ENCODE peak calls at places on chromosomes 11 and 22, in nine cellular contexts. Q is spleen, M is PC-3, Y is A549, V is pancreas, H is heart left ventricle, W is neuronal stem cell, O is A673, Z is small intestine. F is an unnamed sample.

GRCh38 chr11:107859459-107860239 is 1.1 kb upstream of the SLC35F2 start:
- DNase-seq in Q (peak; percentile 87), M (peak; percentile 84), Y (peak; percentile 36), V (peak; percentile 9), H (no peak), W (no peak), O (peak; percentile 67), Z (peak; percentile 51), F (no peak)

GRCh38 chr11:105168457-105168856 is 28.9 kb upstream of the CARD18 start:
- DNase-seq in Q (no peak), M (peak; percentile 76), Y (no peak), V (no peak), H (no peak), W (no peak), O (no peak), Z (no peak), F (no peak)

GRCh38 chr11:65384301-65384889 is 1.9 kb upstream of the SLC25A45 start:
- DNase-seq in Q (no peak), M (peak; percentile 78), Y (no peak), V (no peak), H (no peak), W (no peak), O (peak; percentile 56), Z (no peak), F (peak; percentile 10)

GRCh38 chr11:128497057-128497957 is 90.1 kb downstream of the ETS1 start:
- DNase-seq in Q (no peak), M (peak; percentile 97), Y (peak; percentile 86), V (peak; percentile 30), H (no peak), W (no peak), O (peak; percentile 63), Z (no peak), F (no peak)

GRCh38 chr11:4916581-4916980 is 2.6 kb downstream of the OR51G2 start:
- DNase-seq in Q (no peak), M (no peak), Y (no peak), V (no peak), H (no peak), W (no peak), O (no peak), Z (no peak), F (no peak)

GRCh38 chr22:34429314-34429713 is 509.0 kb upstream of the LARGE1 start:
- DNase-seq in Q (no peak), M (peak; percentile 3), Y (no peak), V (no peak), H (no peak), W (no peak), O (no peak), Z (no peak), F (no peak)

GRCh38 chr11:7004482-7004881 is 15.7 kb downstream of the ZNF214 start:
- DNase-seq in Q (no peak), M (peak; percentile 45), Y (peak; percentile 7), V (no peak), H (no peak), W (no peak), O (peak; percentile 7), Z (peak; percentile 13), F (no peak)

GRCh38 chr11:65266210-65266609 is 4.4 kb downstream of the POLA2 start:
- DNase-seq in Q (no peak), M (no peak), Y (no peak), V (no peak), H (no peak), W (no peak), O (no peak), Z (no peak), F (no peak)

GRCh38 chr11:31655483-31655882 is 145.9 kb downstream of the ELP4 start:
- DNase-seq in Q (no peak), M (peak; percentile 82), Y (peak; percentile 60), V (no peak), H (no peak), W (no peak), O (peak; percentile 32), Z (no peak), F (no peak)

DNA sequence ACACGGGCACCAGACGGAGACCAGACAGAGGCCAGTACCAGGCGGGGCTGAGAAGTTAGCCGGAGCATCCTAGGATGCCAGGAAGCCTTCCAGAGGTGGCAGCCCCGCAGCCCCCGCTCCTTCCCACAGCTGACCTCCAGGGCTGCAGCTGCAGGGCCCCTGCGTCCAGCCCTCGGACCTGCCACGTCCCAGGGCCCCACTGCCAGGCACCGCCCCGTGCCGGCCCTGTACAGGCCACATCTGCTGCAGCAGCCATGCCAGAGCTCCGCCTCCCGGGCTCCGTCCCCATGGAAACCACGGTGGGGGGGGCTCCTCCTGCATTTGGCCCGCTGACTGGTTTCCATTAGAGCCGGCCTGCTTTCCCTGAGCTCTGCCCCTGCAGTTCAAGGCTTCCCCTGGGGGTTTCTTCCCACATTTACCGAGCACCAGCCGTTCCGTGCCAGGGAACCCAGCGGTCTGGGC is 62.5 kb upstream of the PPARA start:
- DNase-seq in Q (peak; percentile 85), M (no peak), Y (peak; percentile 67), V (peak; percentile 93), H (peak; percentile 94), W (no peak), O (peak; percentile 87), Z (no peak), F (no peak)
- H3K4me3 ChIP-seq in Q (peak overlapping the region; percentile 40), M (peak overlapping the region; percentile 94), Y (peak overlapping the region; percentile 52), V (no peak overlapping the region), H (no peak overlapping the region), W (no peak overlapping the region), O (no peak overlapping the region), Z (no peak overlapping the region), F (no peak overlapping the region)

GRCh38 chr11:57283231-57283990 is 41.3 kb downstream of the TNKS1BP1 start:
- DNase-seq in Q (no peak), M (no peak), Y (no peak), V (no peak), H (no peak), W (no peak), O (no peak), Z (peak; percentile 51), F (no peak)
- H3K4me3 ChIP-seq in Q (no peak overlapping the region), M (no peak overlapping the region), Y (no peak overlapping the region), V (no peak overlapping the region), H (no peak overlapping the region), W (no peak overlapping the region), O (no peak overlapping the region), Z (no peak overlapping the region), F (no peak overlapping the region)

GRCh38 chr11:355581-356458 is 13.5 kb upstream of the B4GALNT4 start:
- DNase-seq in Q (peak; percentile 98), M (peak; percentile 71), Y (peak; percentile 92), V (peak; percentile 93), H (peak; percentile 97), W (peak; percentile 93), O (peak; percentile 89), Z (peak; percentile 83), F (peak; percentile 77)
- H3K4me3 ChIP-seq in Q (peak overlapping the region; percentile 66), M (peak overlapping the region; percentile 58), Y (peak overlapping the region; percentile 47), V (no peak overlapping the region), H (peak overlapping the region; percentile 11), W (peak overlapping the region; percentile 63), O (peak overlapping the region; percentile 43), Z (peak overlapping the region; percentile 41), F (peak overlapping the region; percentile 48)

GRCh38 chr11:67054851-67055523 is 1.7 kb upstream of the RHOD start:
- DNase-seq in Q (peak; percentile 80), M (peak; percentile 99), Y (peak; percentile 92), V (peak; percentile 93), H (peak; percentile 83), W (no peak), O (peak; percentile 75), Z (peak; percentile 98), F (no peak)

GRCh38 chr11:67057410-67057757 is 737 bp downstream of the RHOD start:
- DNase-seq in Q (no peak), M (peak; percentile 37), Y (no peak), V (peak; percentile 68), H (no peak), W (no peak), O (no peak), Z (no peak), F (no peak)

GRCh38 chr11:67056267-67056639 is 394 bp upstream of the RHOD start:
- DNase-seq in Q (no peak), M (no peak), Y (no peak), V (no peak), H (no peak), W (no peak), O (no peak), Z (no peak), F (no peak)

GRCh38 chr11:67056640-67057409 is at the start of gene RHOD:
- DNase-seq in Q (peak; percentile 87), M (peak; percentile 68), Y (no peak), V (peak; percentile 66), H (no peak), W (peak; percentile 39), O (no peak), Z (peak; percentile 76), F (no peak)

DNA sequence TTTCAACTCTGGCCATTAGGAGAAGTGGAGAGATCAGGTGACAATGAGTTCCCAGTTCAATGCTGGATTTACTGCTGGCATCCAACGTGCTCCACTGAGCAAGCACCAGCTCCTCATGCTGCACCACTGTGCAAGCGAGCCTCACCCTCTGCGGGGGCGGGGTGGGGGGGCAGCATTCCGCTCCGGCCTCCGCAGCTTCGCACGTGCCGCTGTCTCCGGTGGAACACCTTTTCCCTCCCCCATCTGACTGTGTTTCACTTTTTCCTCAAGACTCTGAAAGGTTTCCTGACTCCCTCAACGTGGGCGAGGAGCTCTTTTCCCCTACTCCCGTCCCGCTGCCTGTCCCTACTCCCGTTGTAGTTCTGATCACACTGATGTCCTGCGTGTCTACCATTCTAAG is 835 bp upstream of the RHOD start:
- DNase-seq in Q (no peak), M (peak; percentile 70), Y (no peak), V (no peak), H (no peak), W (no peak), O (no peak), Z (peak; percentile 58), F (no peak)
- H3K4me3 ChIP-seq in Q (peak overlapping the region; percentile 70), M (peak overlapping the region; percentile 77), Y (peak overlapping the region; percentile 66), V (no peak overlapping the region), H (peak overlapping the region; percentile 56), W (no peak overlapping the region), O (no peak overlapping the region), Z (no peak overlapping the region), F (no peak overlapping the region)

GRCh38 chr11:76668362-76669155 is 2.0 kb downstream of the LRRC32 start:
- DNase-seq in Q (peak; percentile 68), M (no peak), Y (no peak), V (no peak), H (peak; percentile 28), W (no peak), O (no peak), Z (no peak), F (no peak)
- H3K4me3 ChIP-seq in Q (peak overlapping the region; percentile 76), M (no peak overlapping the region), Y (no peak overlapping the region), V (no peak overlapping the region), H (peak overlapping the region; percentile 13), W (no peak overlapping the region), O (no peak overlapping the region), Z (no peak overlapping the region), F (no peak overlapping the region)